ENCODE peak calls at places on chromosomes 2 and 18, in eight cellular contexts. N, C, R, V, H, J, E and Y are unnamed samples.

GRCh38 chr2:25340340-25340886 is 1.3 kb downstream of the DNMT3A start:
- DNase-seq in N (peak), C (no peak), R (peak), V (no peak), H (no peak), J (peak), E (no peak), Y (no peak)

GRCh38 chr2:667332-668000 is 9.7 kb downstream of the TMEM18 start:
- DNase-seq in N (peak), C (no peak), R (no peak), V (no peak), H (no peak), J (no peak), E (no peak), Y (no peak)

GRCh38 chr18:36424741-36425142 is 127.2 kb downstream of the FHOD3 start:
- DNase-seq in N (no peak), C (no peak), R (no peak), V (no peak), H (no peak), J (no peak), E (no peak), Y (no peak)

GRCh38 chr2:109724533-109725460 is 69.3 kb upstream of the RGPD5 start:
- DNase-seq in N (no peak), C (no peak), R (no peak), V (no peak), H (no peak), J (no peak), E (no peak), Y (no peak)

GRCh38 chr2:104412384-104412783 is 441.5 kb upstream of the POU3F3 start:
- DNase-seq in N (peak), C (no peak), R (peak), V (no peak), H (peak), J (no peak), E (no peak), Y (peak)

GRCh38 chr2:18402888-18403287 is 157.6 kb downstream of the RDH14 start:
- DNase-seq in N (no peak), C (no peak), R (no peak), V (no peak), H (no peak), J (no peak), E (no peak), Y (no peak)

GRCh38 chr2:54878182-54878581 is 154.7 kb downstream of the EML6 start:
- DNase-seq in N (no peak), C (no peak), R (no peak), V (no peak), H (no peak), J (no peak), E (no peak), Y (no peak)

GRCh38 chr2:224869601-224870000 is 153.4 kb upstream of the CCDC195 start:
- DNase-seq in N (peak), C (no peak), R (no peak), V (no peak), H (no peak), J (no peak), E (no peak), Y (no peak)

GRCh38 chr2:69646714-69647113 is 3.2 kb upstream of the AAK1 start:
- DNase-seq in N (no peak), C (no peak), R (no peak), V (no peak), H (no peak), J (no peak), E (no peak), Y (no peak)

GRCh38 chr2:108910541-108911396 is 78.3 kb downstream of the EDAR start:
- DNase-seq in N (no peak), C (no peak), R (no peak), V (no peak), H (peak), J (no peak), E (no peak), Y (no peak)

GRCh38 chr18:73232933-73233332 is 365.1 kb upstream of the NETO1 start:
- DNase-seq in N (no peak), C (no peak), R (no peak), V (no peak), H (no peak), J (no peak), E (no peak), Y (no peak)

GRCh38 chr2:145815933-145816332 is 1296.0 kb upstream of the ZEB2 start:
- DNase-seq in N (peak), C (no peak), R (no peak), V (no peak), H (no peak), J (no peak), E (no peak), Y (no peak)

GRCh38 chr2:136141510-136142154 is 23.7 kb upstream of the CXCR4 start:
- DNase-seq in N (no peak), C (no peak), R (peak), V (no peak), H (no peak), J (no peak), E (no peak), Y (no peak)

GRCh38 chr2:164030623-164031022 is 294.8 kb upstream of the FIGN start:
- DNase-seq in N (no peak), C (no peak), R (no peak), V (no peak), H (no peak), J (no peak), E (no peak), Y (no peak)

GRCh38 chr2:62196278-62196901 is 475 bp downstream of the B3GNT2 start:
- DNase-seq in N (peak), C (no peak), R (peak), V (no peak), H (peak), J (peak), E (peak), Y (no peak)

GRCh38 chr18:79245517-79246001 is 150.2 kb upstream of the NFATC1 start:
- DNase-seq in N (peak), C (no peak), R (no peak), V (no peak), H (no peak), J (no peak), E (no peak), Y (no peak)

GRCh38 chr2:224325941-224326340 is 76.0 kb downstream of the FAM124B start:
- DNase-seq in N (no peak), C (no peak), R (peak), V (no peak), H (no peak), J (no peak), E (no peak), Y (no peak)

GRCh38 chr2:37659723-37660122 is 11.7 kb downstream of the CDC42EP3 start:
- DNase-seq in N (peak), C (no peak), R (no peak), V (no peak), H (no peak), J (no peak), E (no peak), Y (no peak)

GRCh38 chr2:37658682-37659081 is 12.8 kb downstream of the CDC42EP3 start:
- DNase-seq in N (peak), C (no peak), R (no peak), V (no peak), H (no peak), J (no peak), E (no peak), Y (no peak)

GRCh38 chr2:37656512-37657423 is 14.7 kb downstream of the CDC42EP3 start:
- DNase-seq in N (no peak), C (no peak), R (no peak), V (no peak), H (no peak), J (no peak), E (no peak), Y (no peak)

GRCh38 chr2:37655442-37655841 is 16.0 kb downstream of the CDC42EP3 start:
- DNase-seq in N (no peak), C (no peak), R (no peak), V (no peak), H (no peak), J (no peak), E (no peak), Y (no peak)

DNA sequence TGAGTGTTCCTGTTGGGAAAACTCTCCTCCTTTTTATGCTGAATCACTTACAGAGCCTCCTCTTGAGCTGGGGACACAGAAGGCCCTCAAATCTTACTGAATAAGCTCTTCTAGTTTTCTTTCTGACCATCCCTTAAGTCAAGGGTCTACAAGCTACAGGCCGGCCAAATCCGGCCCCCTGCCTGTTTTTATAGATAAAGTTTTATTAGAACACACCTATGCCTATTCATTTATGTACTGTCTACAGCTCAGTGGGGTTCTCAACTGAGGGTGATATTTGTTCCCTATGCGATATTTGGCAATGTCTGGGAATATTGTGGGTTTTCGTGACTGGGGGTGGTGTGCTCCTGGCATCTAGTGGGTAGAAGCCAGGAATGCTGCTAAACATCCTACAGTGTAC is 14.0 kb downstream of the CDC42EP3 start:
- DNase-seq in N (no peak), C (no peak), R (no peak), V (no peak), H (no peak), J (no peak), E (no peak), Y (no peak)
- H3K27ac ChIP-seq in N (peak), C (peak), R (no peak), V (no peak), H (peak), J (peak), E (peak), Y (no peak)

DNA sequence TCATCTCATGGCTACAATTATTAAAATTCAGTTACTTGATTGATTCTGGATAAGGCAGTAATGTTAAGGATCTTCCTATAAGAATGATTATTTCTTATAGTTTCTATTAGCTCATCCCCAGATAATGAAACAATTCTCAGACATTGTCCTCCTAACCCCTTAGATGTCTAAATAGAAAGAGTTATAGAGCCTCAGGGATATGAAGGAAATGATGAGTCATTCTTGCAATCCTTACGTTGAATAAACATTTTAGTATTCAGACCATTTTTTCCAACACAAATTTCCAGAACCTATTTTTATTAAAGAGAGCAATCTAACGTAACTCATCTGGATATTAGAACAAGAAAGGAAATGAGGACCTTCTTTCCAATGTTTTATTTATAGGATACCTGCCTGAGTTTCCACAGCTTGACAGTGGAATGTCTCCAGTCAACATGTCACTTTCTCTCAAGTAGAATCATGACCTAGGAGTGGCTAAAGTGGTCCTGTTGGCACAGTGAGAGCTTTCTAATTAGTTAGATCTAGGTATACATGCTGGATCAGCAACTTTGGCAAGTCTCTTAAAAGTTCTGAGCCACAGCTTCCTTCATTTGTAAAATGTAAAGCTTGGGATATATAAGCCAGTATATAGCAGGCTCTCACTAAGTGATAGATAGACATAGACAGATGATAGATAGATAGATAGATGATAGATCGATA is 88.0 kb upstream of the RAB27B start:
- DNase-seq in N (peak), C (no peak), R (no peak), V (no peak), H (no peak), J (no peak), E (no peak), Y (no peak)
- H3K27ac ChIP-seq in N (no peak), C (no peak), R (no peak), V (no peak), H (no peak), J (no peak), E (no peak), Y (no peak)

GRCh38 chr2:188332619-188333018 is 40.9 kb downstream of the GULP1 start:
- DNase-seq in N (no peak), C (no peak), R (no peak), V (no peak), H (no peak), J (no peak), E (no peak), Y (no peak)

GRCh38 chr2:188328419-188328818 is 36.7 kb downstream of the GULP1 start:
- DNase-seq in N (no peak), C (no peak), R (no peak), V (no peak), H (no peak), J (no peak), E (no peak), Y (no peak)

GRCh38 chr2:188333751-188334524 is 42.3 kb downstream of the GULP1 start:
- DNase-seq in N (no peak), C (no peak), R (no peak), V (no peak), H (no peak), J (peak), E (peak), Y (no peak)

GRCh38 chr2:188327518-188328205 is 36.0 kb downstream of the GULP1 start:
- DNase-seq in N (no peak), C (no peak), R (no peak), V (no peak), H (no peak), J (no peak), E (no peak), Y (no peak)

DNA sequence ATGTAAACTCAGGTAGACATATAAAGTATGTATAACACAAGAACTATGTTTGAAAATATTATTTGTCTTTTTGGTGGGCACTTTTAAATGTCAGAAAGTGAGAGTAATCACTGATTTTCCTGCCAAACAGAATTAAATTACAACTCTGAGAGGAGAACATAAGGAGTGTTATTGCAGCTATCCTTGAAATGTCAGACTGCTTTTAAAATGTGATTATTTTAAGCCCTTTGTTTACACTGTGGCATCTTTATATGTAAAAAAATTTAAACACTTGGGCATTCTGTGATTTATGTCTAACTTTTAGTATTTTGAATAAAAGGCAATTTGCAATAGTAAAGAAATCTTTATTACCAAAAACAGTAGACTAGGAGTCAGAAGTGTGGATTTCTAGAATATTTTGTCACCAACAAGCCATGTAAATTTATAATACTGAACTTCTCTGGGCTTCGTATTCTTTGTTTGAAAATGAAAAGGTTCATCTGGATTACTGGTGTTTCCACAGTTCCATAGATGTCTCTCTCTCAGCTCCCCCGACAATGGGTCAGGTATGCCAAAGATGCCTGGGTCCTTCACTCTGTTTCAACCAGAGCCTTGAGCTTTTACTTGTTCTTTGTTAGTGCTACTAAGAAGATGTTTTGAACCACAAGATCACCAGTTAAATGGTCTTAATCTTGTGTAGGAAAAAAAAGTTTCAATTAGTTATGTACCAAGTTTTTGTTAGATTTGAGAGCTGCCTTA is 38.8 kb downstream of the GULP1 start:
- DNase-seq in N (no peak), C (no peak), R (no peak), V (no peak), H (no peak), J (no peak), E (no peak), Y (no peak)
- H3K27ac ChIP-seq in N (no peak), C (no peak), R (no peak), V (no peak), H (no peak), J (no peak), E (no peak), Y (no peak)

GRCh38 chr2:85551698-85552678 is 9.3 kb downstream of the GGCX start:
- DNase-seq in N (peak), C (peak), R (peak), V (no peak), H (peak), J (peak), E (peak), Y (peak)

GRCh38 chr2:85557130-85557529 is 4.2 kb downstream of the GGCX start:
- DNase-seq in N (no peak), C (no peak), R (no peak), V (no peak), H (no peak), J (no peak), E (no peak), Y (no peak)

GRCh38 chr2:85558160-85558559 is 3.1 kb downstream of the GGCX start:
- DNase-seq in N (no peak), C (no peak), R (no peak), V (no peak), H (no peak), J (no peak), E (no peak), Y (no peak)

GRCh38 chr2:85553184-85553583 is 8.1 kb downstream of the GGCX start:
- DNase-seq in N (no peak), C (no peak), R (no peak), V (no peak), H (no peak), J (no peak), E (no peak), Y (no peak)

GRCh38 chr2:85554980-85555612 is 6.2 kb downstream of the GGCX start:
- DNase-seq in N (no peak), C (no peak), R (no peak), V (no peak), H (no peak), J (no peak), E (no peak), Y (no peak)
- H3K27ac ChIP-seq in N (no peak), C (no peak), R (no peak), V (no peak), H (no peak), J (no peak), E (no peak), Y (no peak)

GRCh38 chr2:151363709-151364108 is 6.3 kb downstream of the TNFAIP6 start:
- DNase-seq in N (no peak), C (no peak), R (no peak), V (no peak), H (peak), J (peak), E (no peak), Y (peak)

GRCh38 chr2:151357359-151357758 is at the start of gene TNFAIP6:
- DNase-seq in N (peak), C (no peak), R (no peak), V (no peak), H (no peak), J (no peak), E (no peak), Y (no peak)

GRCh38 chr2:151361674-151362380 is 4.4 kb downstream of the TNFAIP6 start:
- DNase-seq in N (peak), C (no peak), R (no peak), V (no peak), H (no peak), J (no peak), E (no peak), Y (no peak)

GRCh38 chr2:151354807-151355206 is 2.6 kb upstream of the TNFAIP6 start:
- DNase-seq in N (no peak), C (no peak), R (no peak), V (no peak), H (no peak), J (no peak), E (no peak), Y (no peak)

DNA sequence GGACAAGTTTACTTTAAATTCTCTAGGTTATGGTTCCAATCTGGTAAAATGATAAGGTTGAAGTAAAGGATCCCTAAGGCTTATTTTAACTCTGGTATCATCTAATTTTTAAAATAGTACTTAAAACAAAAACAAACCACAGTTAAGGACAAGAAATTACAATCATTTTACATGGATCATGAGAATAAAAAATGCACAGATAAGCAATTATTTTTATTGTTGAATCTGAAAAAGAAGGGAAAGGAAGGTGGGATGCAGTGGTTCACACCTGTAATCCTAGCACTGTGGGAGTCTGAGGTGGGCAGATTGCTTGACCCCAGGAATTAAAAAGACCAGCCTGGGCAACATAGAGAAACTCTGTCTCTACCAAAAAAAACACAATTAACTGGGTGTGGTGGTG is 2.4 kb downstream of the TNFAIP6 start:
- DNase-seq in N (no peak), C (no peak), R (no peak), V (no peak), H (no peak), J (no peak), E (no peak), Y (no peak)
- H3K27ac ChIP-seq in N (no peak), C (no peak), R (no peak), V (no peak), H (no peak), J (no peak), E (no peak), Y (no peak)

GRCh38 chr2:241256168-241256545 is 59.3 kb downstream of the HDLBP start:
- DNase-seq in N (no peak), C (no peak), R (no peak), V (no peak), H (peak), J (peak), E (no peak), Y (no peak)

GRCh38 chr2:241260911-241261310 is 54.6 kb downstream of the HDLBP start:
- DNase-seq in N (no peak), C (no peak), R (no peak), V (no peak), H (no peak), J (no peak), E (no peak), Y (no peak)

GRCh38 chr2:241257419-241258032 is 57.9 kb downstream of the HDLBP start:
- DNase-seq in N (peak), C (no peak), R (no peak), V (no peak), H (no peak), J (no peak), E (no peak), Y (no peak)

GRCh38 chr2:241255542-241256167 is 59.8 kb downstream of the HDLBP start:
- DNase-seq in N (no peak), C (no peak), R (no peak), V (no peak), H (peak), J (peak), E (no peak), Y (no peak)

GRCh38 chr2:241258505-241259160 is 56.8 kb downstream of the HDLBP start:
- DNase-seq in N (peak), C (no peak), R (no peak), V (no peak), H (no peak), J (no peak), E (no peak), Y (no peak)
- H3K27ac ChIP-seq in N (peak), C (no peak), R (no peak), V (no peak), H (no peak), J (no peak), E (no peak), Y (no peak)